ENCODE peak calls at places on chromosomes 13 and 19, in six cellular contexts. E, N, G, D, L and M are unnamed samples.

GRCh38 chr19:18683955-18684641 is 618 bp downstream of the CRTC1 start:
- DNase-seq in E (no peak), N (no peak), G (no peak), D (no peak), L (no peak), M (no peak)

GRCh38 chr13:20672772-20673171 is 30.7 kb upstream of the IL17D start:
- DNase-seq in E (no peak), N (no peak), G (no peak), D (no peak), L (no peak), M (no peak)

GRCh38 chr13:95002126-95002525 is 289.8 kb upstream of the SOX21 start:
- DNase-seq in E (peak), N (no peak), G (no peak), D (peak), L (no peak), M (no peak)

GRCh38 chr19:1324792-1325567 is 39.3 kb downstream of the EFNA2 start:
- DNase-seq in E (peak), N (peak), G (peak), D (peak), L (no peak), M (no peak)

GRCh38 chr13:98470920-98471319 is 106.0 kb downstream of the STK24 start:
- DNase-seq in E (no peak), N (no peak), G (no peak), D (no peak), L (no peak), M (no peak)

GRCh38 chr19:5572556-5573286 is 5.0 kb upstream of the TINCR start:
- DNase-seq in E (no peak), N (peak), G (no peak), D (no peak), L (no peak), M (no peak)

GRCh38 chr13:41699759-41700158 is 242.4 kb downstream of the RGCC start:
- DNase-seq in E (no peak), N (no peak), G (no peak), D (no peak), L (no peak), M (no peak)

GRCh38 chr19:12163841-12164240 is 945 bp downstream of the ZNF136 start:
- DNase-seq in E (peak), N (no peak), G (no peak), D (no peak), L (no peak), M (no peak)

GRCh38 chr13:47413112-47413511 is 516.3 kb upstream of the HTR2A start:
- DNase-seq in E (no peak), N (no peak), G (no peak), D (no peak), L (no peak), M (no peak)

GRCh38 chr19:34459614-34460013 is 21.9 kb upstream of the WTIP start:
- DNase-seq in E (no peak), N (no peak), G (peak), D (no peak), L (peak), M (no peak)

GRCh38 chr13:26601669-26602068 is 44.2 kb downstream of the WASF3 start:
- DNase-seq in E (no peak), N (no peak), G (no peak), D (no peak), L (no peak), M (no peak)

GRCh38 chr19:2294377-2295335 is 12.7 kb upstream of the PEAK3 start:
- DNase-seq in E (no peak), N (no peak), G (no peak), D (no peak), L (no peak), M (peak)

GRCh38 chr19:33226550-33227241 is 1.0 kb upstream of the SLC7A10 start:
- DNase-seq in E (peak), N (peak), G (peak), D (no peak), L (peak), M (no peak)

GRCh38 chr19:48836089-48837017 is at the start of gene HSD17B14:
- DNase-seq in E (peak), N (peak), G (peak), D (no peak), L (no peak), M (no peak)

GRCh38 chr13:36712785-36713184 is 39.0 kb downstream of the SERTM1 start:
- DNase-seq in E (no peak), N (no peak), G (no peak), D (peak), L (no peak), M (no peak)

GRCh38 chr13:20924758-20925394 is 22.3 kb upstream of the XPO4 start:
- DNase-seq in E (peak), N (peak), G (peak), D (peak), L (peak), M (peak)

GRCh38 chr19:21850636-21851255 is 14.8 kb upstream of the ZNF43 start:
- DNase-seq in E (no peak), N (no peak), G (no peak), D (no peak), L (no peak), M (no peak)

GRCh38 chr13:112952759-112953541 is 16.1 kb upstream of the MCF2L start:
- DNase-seq in E (no peak), N (no peak), G (peak), D (no peak), L (no peak), M (peak)

GRCh38 chr19:1481224-1481892 is 2.3 kb upstream of the C19orf25 start:
- DNase-seq in E (no peak), N (no peak), G (no peak), D (no peak), L (no peak), M (no peak)

DNA sequence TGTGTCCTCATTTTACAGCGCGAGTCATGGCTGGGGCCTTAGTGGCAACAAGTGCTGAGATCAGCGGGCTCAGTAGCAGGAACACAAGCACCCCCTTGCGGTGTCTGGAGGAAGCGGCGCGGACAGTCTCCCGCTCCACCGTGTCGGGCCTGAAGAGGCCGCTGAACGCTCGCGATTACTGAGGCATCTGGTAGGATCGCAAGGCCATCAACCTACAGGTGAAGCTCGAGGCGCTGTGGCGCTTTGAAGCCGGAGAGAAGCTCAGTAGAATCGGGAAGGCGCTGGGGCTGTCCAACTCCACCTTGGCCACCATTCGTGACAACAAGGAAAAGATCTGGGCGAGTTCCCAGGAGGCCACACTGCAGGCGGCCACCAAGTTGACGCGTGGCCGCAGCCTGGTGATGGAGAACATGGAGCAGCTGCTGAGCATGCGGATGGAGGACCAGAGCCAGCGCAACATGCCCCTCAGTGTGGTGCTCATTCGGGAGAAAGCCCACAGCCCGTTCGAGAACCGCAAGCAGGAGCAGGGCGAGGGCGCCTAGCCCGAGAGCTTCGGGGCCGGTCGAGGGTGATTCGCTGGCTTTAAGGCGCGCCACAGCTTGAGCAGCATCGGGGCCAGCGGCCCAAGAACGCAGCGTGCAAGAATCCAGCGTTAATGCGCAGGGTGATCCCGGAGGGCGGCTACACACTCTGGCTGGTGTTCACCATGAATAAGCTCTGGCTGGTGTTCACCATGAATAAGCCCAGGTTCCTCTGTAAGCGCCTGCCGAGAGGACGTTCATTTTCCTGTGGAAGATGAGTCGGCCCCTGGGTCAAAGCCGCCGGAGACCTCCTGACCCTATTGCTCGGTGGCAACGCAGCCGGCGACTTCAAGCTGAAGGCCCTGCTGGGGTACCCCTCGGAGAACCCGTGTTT is 8.3 kb upstream of the MZF1 start:
- DNase-seq in E (peak), N (peak), G (peak), D (peak), L (peak), M (peak)
- H3K27ac ChIP-seq in E (no peak), N (peak), G (peak), D (peak), L (peak), M (peak)

GRCh38 chr13:77267362-77267761 is 59.5 kb downstream of the MYCBP2 start:
- DNase-seq in E (no peak), N (no peak), G (no peak), D (no peak), L (no peak), M (no peak)
- TF ChIP-seq CTCF in E (no peak), N (no peak), G (no peak), D (no peak), L (no peak), M (no peak)

DNA sequence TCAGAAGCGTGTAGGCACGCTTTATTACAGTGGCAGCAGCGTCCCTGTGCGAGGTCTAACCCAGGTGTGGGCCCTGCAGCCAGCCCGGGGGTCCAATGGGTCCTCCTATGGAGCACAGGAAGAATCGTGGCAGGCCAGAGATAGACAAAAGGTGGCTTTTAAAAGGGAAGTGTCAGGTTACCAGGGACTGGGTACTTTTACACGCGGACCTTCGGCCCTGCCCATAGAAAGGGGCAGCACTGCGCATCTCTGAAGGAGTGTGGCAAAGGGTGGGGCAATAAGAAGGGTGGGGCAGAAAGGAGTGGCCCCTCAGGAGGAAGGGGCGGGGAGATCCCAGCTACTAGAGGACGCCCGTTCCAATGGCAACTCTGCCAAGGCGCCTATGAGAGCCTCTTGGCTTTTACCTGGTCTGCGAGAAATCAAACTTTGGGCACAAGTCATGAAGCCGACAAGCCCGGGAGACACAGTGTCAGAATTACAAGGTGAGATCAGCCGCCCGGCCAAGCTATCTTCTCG is 1419.8 kb downstream of the UQCRFS1 start:
- DNase-seq in E (peak), N (peak), G (peak), D (peak), L (peak), M (peak)
- TF ChIP-seq POLR2AphosphoS5 in E (peak), N (no peak), G (no peak), D (no peak), L (peak), M (no peak)

GRCh38 chr13:96858133-96858826 is 136.0 kb downstream of the OXGR1 start:
- DNase-seq in E (no peak), N (no peak), G (no peak), D (no peak), L (no peak), M (no peak)
- H3K27ac ChIP-seq in E (no peak), N (no peak), G (no peak), D (no peak), L (no peak), M (no peak)

GRCh38 chr19:43126720-43127119 is 44.2 kb upstream of the PSG2 start:
- DNase-seq in E (no peak), N (no peak), G (no peak), D (no peak), L (no peak), M (no peak)

DNA sequence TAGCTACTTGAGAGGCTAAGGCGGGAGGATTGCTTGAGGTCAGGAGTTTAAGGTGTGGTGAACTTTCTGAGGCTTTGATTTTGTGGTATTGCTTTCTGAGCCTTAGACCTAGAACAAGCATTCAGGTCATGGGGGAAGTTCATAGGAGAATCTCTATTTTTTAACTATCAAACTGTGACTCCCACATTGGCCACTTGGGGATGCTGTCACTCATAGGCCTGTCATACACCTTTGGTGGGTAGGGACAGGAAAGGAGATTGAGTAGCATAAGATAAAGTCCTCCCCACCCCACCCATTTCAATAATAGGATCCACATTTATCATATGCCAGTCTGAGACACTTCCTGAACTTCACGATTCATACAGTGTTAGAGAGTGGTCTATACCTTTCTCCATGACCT is 41.9 kb upstream of the PSG2 start:
- DNase-seq in E (peak), N (no peak), G (no peak), D (peak), L (no peak), M (no peak)
- TF ChIP-seq CTCF in E (peak), N (no peak), G (no peak), D (no peak), L (no peak), M (no peak)

GRCh38 chr13:89214115-89214514 is 1542.9 kb downstream of the SLITRK5 start:
- DNase-seq in E (no peak), N (no peak), G (no peak), D (no peak), L (no peak), M (no peak)
- TF ChIP-seq POLR2AphosphoS5 in E (no peak), N (no peak), G (no peak), D (no peak), L (no peak), M (no peak)

GRCh38 chr19:46308510-46308909 is 11.7 kb downstream of the HIF3A start:
- DNase-seq in E (no peak), N (no peak), G (no peak), D (no peak), L (no peak), M (no peak)

GRCh38 chr19:46311444-46311843 is 14.6 kb downstream of the HIF3A start:
- DNase-seq in E (no peak), N (no peak), G (no peak), D (no peak), L (no peak), M (no peak)

GRCh38 chr19:46306501-46306900 is 9.7 kb downstream of the HIF3A start:
- DNase-seq in E (no peak), N (no peak), G (no peak), D (no peak), L (no peak), M (no peak)

GRCh38 chr19:46303702-46304397 is 7.0 kb downstream of the HIF3A start:
- DNase-seq in E (peak), N (peak), G (peak), D (peak), L (no peak), M (peak)

GRCh38 chr19:46309056-46309455 is 12.2 kb downstream of the HIF3A start:
- DNase-seq in E (no peak), N (no peak), G (no peak), D (no peak), L (no peak), M (no peak)
- H3K27ac ChIP-seq in E (no peak), N (no peak), G (no peak), D (no peak), L (no peak), M (no peak)

GRCh38 chr13:99629641-99630040 is 128.4 kb downstream of the TM9SF2 start:
- DNase-seq in E (no peak), N (no peak), G (no peak), D (no peak), L (no peak), M (no peak)

GRCh38 chr13:99626461-99627082 is 125.3 kb downstream of the TM9SF2 start:
- DNase-seq in E (no peak), N (no peak), G (no peak), D (no peak), L (peak), M (no peak)

GRCh38 chr13:99634672-99635071 is 133.4 kb downstream of the TM9SF2 start:
- DNase-seq in E (peak), N (no peak), G (no peak), D (no peak), L (no peak), M (no peak)

GRCh38 chr13:99628442-99628841 is 127.2 kb downstream of the TM9SF2 start:
- DNase-seq in E (no peak), N (no peak), G (no peak), D (no peak), L (no peak), M (no peak)

GRCh38 chr13:99630269-99630898 is 129.1 kb downstream of the TM9SF2 start:
- DNase-seq in E (no peak), N (no peak), G (no peak), D (no peak), L (no peak), M (no peak)
- TF ChIP-seq CTCF in E (no peak), N (no peak), G (no peak), D (no peak), L (no peak), M (no peak)